ENCODE peak calls at places on chromosomes 3 and 15, in seven cellular contexts. A, Y, M, Z, G, P and Q are unnamed samples.

GRCh38 chr3:150038830-150039229 is 68.1 kb upstream of the PFN2 start:
- DNase-seq in A (no peak), Y (peak; percentile 4), M (no peak), Z (no peak), G (no peak), P (no peak), Q (no peak)

GRCh38 chr3:63895422-63896189 is 16.6 kb downstream of the SCAANT1 start:
- DNase-seq in A (no peak), Y (no peak), M (no peak), Z (no peak), G (no peak), P (no peak), Q (no peak)

GRCh38 chr3:182735672-182736071 is 57.6 kb upstream of the ATP11B start:
- DNase-seq in A (no peak), Y (no peak), M (no peak), Z (no peak), G (no peak), P (no peak), Q (no peak)

GRCh38 chr3:111521881-111522280 is 20.1 kb upstream of the CD96 start:
- DNase-seq in A (peak; percentile 52), Y (no peak), M (no peak), Z (no peak), G (no peak), P (peak; percentile 33), Q (no peak)

GRCh38 chr15:42549052-42549491 is 434 bp downstream of the HAUS2 start:
- DNase-seq in A (no peak), Y (peak; percentile 46), M (no peak), Z (no peak), G (no peak), P (peak; percentile 39), Q (no peak)

GRCh38 chr3:144181062-144181461 is 209.4 kb downstream of the DIPK2A start:
- DNase-seq in A (no peak), Y (no peak), M (no peak), Z (no peak), G (no peak), P (no peak), Q (no peak)

GRCh38 chr15:101724675-101725005 is 367 bp upstream of the TARS3 start:
- DNase-seq in A (no peak), Y (no peak), M (no peak), Z (no peak), G (no peak), P (no peak), Q (no peak)

GRCh38 chr3:118813472-118813871 is 221.2 kb downstream of the IGSF11 start:
- DNase-seq in A (no peak), Y (no peak), M (no peak), Z (no peak), G (no peak), P (no peak), Q (no peak)

GRCh38 chr3:43309372-43310305 is 23.3 kb downstream of the SNRK start:
- DNase-seq in A (no peak), Y (no peak), M (no peak), Z (no peak), G (no peak), P (no peak), Q (no peak)

GRCh38 chr3:184228376-184229137 is 828 bp upstream of the VWA5B2 start:
- DNase-seq in A (no peak), Y (no peak), M (no peak), Z (no peak), G (no peak), P (no peak), Q (peak; percentile 56)

GRCh38 chr15:30926161-30926560 is 22.4 kb downstream of the FAN1 start:
- DNase-seq in A (no peak), Y (no peak), M (no peak), Z (no peak), G (no peak), P (no peak), Q (no peak)

GRCh38 chr3:44992555-44993470 is 16.8 kb downstream of the EXOSC7 start:
- DNase-seq in A (peak; percentile 30), Y (peak; percentile 37), M (no peak), Z (no peak), G (peak; percentile 59), P (peak; percentile 98), Q (peak; percentile 74)

GRCh38 chr3:64295594-64295993 is 70.3 kb upstream of the PRICKLE2 start:
- DNase-seq in A (peak; percentile 90), Y (peak; percentile 90), M (peak; percentile 15), Z (no peak), G (no peak), P (peak; percentile 85), Q (no peak)